ENCODE peak calls at places on chromosome 9, in four cellular contexts. E, A, T and Y are unnamed samples.

GRCh38 chr9:99594056-99594780 is 227.5 kb upstream of the NR4A3 start:
- DNase-seq in A (no peak), T (no peak), E (no peak), Y (no peak)

GRCh38 chr9:16848189-16848588 is 22.3 kb downstream of the BNC2 start:
- DNase-seq in A (no peak), E (no peak), T (no peak), Y (no peak)

GRCh38 chr9:81646337-81646736 is 43.0 kb downstream of the TLE1 start:
- DNase-seq in E (no peak), A (no peak), T (no peak), Y (no peak)

GRCh38 chr9:137745541-137745991 is 126.8 kb downstream of the EHMT1 start:
- DNase-seq in A (no peak), E (peak), T (peak), Y (peak)

GRCh38 chr9:109168170-109168569 is 1.1 kb upstream of the FRRS1L start:
- DNase-seq in A (no peak), E (peak), T (no peak), Y (no peak)

GRCh38 chr9:89367726-89368437 is 49.6 kb downstream of the SECISBP2 start:
- DNase-seq in A (no peak), E (no peak), T (no peak), Y (no peak)

GRCh38 chr9:4371108-4371507 is 71.2 kb upstream of the GLIS3 start:
- DNase-seq in T (no peak), E (no peak), A (no peak), Y (no peak)

GRCh38 chr9:89154218-89154617 is 24.4 kb downstream of the SHC3 start:
- DNase-seq in T (no peak), A (no peak), E (no peak), Y (no peak)

GRCh38 chr9:88742483-88742882 is 207.5 kb downstream of the NXNL2 start:
- DNase-seq in E (no peak), T (no peak), A (no peak), Y (no peak)

GRCh38 chr9:33946779-33947535 is 101.7 kb downstream of the UBAP2 start:
- DNase-seq in T (no peak), E (no peak), A (no peak), Y (no peak)

GRCh38 chr9:21334603-21334968 is 618 bp downstream of the KLHL9 start:
- DNase-seq in T (no peak), E (peak), A (no peak), Y (no peak)

GRCh38 chr9:17580119-17580518 is 1.3 kb downstream of the SH3GL2 start:
- DNase-seq in E (no peak), A (no peak), T (no peak), Y (no peak)

GRCh38 chr9:95004452-95005275 is 278.2 kb downstream of the AOPEP start:
- DNase-seq in E (peak), T (no peak), A (no peak), Y (peak)

GRCh38 chr9:96279927-96280326 is 22.0 kb downstream of the HSD17B3 start:
- DNase-seq in A (no peak), T (no peak), E (no peak), Y (no peak)

GRCh38 chr9:108672475-108673065 is 183.2 kb downstream of the ACTL7B start:
- DNase-seq in A (no peak), E (no peak), T (no peak), Y (no peak)

GRCh38 chr9:94663139-94663538 is 23.8 kb upstream of the FBP1 start:
- DNase-seq in A (no peak), T (no peak), E (no peak), Y (no peak)

GRCh38 chr9:78539904-78540303 is 243.0 kb downstream of the PSAT1 start:
- DNase-seq in E (no peak), T (no peak), A (no peak), Y (no peak)

GRCh38 chr9:35495984-35496383 is 6.1 kb downstream of the RUSC2 start:
- DNase-seq in T (no peak), A (no peak), E (no peak), Y (no peak)
- TF ChIP-seq SP1 in T (no peak), A (no peak), E (no peak), Y (no peak)

DNA sequence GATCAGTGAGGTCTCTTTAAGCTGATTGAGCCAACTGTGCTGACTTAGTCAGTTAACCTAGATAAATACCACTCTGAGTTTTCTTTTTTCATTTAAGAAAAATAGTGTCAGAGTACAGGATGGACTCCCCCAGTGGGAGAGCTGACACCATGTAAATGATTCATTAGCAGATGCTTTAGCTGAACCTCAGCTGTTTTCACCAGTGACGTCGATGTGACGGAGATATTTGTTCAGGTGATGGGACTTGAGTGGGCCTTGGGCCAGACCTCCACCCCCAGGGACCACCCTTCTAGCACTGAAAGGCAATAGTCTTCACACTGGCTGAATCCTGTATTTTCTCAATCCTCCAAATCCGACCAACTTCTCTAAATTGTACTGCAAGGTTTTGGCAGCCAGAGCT is 196.1 kb downstream of the GAS1 start:
- DNase-seq in A (no peak), E (no peak), T (no peak), Y (no peak)
- TF ChIP-seq SRF in A (no peak), E (no peak), T (no peak), Y (no peak)

DNA sequence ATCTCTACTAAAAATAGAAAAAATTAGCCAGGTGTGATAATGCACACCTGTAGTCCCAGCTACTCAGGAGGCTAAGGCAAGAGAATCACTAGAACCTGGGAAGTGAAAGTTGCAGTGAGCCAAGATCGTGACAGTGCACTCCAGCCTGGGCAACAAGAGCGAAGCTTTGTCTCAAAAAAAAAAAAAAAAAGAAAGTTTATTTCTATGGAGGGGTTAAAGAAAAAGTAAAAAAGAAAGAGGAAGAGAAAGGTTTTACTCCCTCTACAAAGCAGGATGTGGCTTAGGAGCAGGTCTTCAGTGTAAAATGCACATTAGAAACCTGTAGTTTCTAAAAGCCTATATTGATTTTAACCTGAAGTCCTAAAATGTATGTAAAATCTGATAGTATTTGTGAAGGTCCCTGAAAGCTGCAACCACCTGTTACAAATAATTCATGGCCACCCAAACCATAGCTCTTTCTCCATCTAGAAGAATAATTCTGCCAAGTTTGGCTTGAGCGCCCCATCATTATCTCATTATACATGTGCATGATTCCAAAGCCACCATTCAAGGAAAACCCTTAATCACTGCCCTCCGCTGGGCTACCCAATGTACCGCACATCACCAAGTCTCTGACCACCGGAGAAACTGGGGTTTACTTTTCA is 3.4 kb downstream of the FNBP1 start:
- DNase-seq in E (no peak), T (peak), A (no peak), Y (no peak)
- TF ChIP-seq HDAC6 in E (no peak), T (no peak), A (no peak), Y (no peak)

GRCh38 chr9:71213633-71214032 is 92.2 kb upstream of the TRPM3 start:
- DNase-seq in A (no peak), E (no peak), T (no peak), Y (no peak)

GRCh38 chr9:71210326-71210725 is 88.9 kb upstream of the TRPM3 start:
- DNase-seq in T (no peak), A (no peak), E (no peak), Y (no peak)

GRCh38 chr9:71209890-71210289 is 88.5 kb upstream of the TRPM3 start:
- DNase-seq in A (no peak), E (no peak), T (no peak), Y (no peak)
- TF ChIP-seq SP1 in A (no peak), E (no peak), T (no peak), Y (no peak)

DNA sequence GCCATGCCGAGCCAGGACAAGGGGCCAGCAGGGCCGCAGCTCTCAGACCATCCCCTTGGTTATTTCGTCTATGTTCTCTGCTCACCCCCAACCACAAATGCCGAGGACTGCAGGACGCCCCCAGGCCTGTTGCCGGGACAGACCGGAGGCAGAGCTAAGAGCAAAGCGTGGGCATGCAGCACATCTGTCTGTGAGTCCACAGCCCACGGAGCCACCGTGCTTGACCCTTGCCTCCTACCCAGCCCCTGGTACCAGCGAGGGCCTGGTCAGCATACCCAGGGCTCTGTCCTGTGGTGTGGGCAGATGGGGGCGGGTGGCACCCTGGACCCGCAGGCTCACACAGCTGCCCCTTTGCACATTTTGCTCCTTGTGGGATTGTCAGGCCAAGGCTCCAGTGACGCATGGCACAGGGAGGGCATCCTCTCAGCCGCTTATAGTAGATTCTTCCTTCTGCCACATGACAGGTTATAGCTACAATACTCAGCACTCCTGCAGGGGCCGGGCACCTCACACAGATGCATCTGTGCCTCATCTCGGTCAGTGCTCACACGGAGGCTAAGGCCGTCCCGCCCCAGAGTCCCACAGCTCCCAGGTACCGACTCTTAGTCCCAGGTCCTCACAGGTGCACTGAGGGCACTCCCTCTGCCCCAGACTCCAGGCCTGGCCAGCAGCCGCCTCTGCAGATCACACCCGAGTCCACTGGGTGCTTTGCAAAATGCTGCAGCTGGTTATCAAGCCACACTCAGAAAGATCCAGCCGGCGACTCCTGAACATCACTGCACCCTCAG is 4.5 kb downstream of the BRD3 start:
- DNase-seq in E (no peak), A (no peak), T (no peak), Y (no peak)
- TF ChIP-seq SRF in E (no peak), A (no peak), T (no peak), Y (no peak)

DNA sequence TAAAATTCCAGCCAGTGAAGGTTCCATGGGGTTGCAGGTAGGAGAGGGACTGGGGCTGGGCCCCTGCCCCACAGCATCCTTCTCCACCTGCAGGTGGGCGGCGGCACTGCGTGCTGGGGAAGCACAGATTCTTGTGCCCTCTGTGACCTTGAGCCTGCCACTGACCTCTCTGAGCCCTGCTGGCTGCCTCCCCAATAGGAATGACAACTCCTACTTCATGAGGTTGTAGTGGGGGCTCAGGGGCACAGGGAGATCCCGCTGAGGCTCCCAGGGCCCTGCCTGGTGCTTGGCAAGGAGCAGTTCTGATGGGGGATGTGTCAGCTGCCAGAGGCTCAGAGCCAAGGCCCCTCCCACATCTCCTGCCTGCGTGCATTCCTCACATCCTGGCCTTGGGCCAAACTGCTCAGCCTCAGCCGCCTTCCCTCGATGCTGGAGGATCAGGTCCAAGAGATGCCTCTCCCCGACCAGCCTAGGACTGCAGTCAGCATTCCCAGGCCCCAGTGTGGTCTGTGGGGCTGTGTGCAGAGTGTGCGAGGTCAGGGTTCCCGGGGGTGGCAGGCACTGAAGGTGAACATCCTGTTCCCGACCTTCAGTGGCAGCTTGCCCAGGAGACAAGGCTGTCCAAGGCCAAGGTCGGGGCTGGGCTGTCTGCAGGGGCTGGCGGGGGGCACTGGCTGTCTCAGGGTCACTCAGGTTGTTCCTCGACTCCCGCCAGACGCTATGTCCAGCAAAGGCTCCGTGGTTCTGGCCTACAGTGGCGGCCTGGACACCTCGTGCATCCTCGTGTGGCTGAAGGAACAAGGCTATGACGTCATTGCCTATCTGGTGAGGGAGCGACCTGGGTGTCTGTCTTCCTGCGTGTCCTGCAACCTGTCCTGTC is 7.0 kb downstream of the ASS1 start:
- DNase-seq in T (no peak), E (peak), A (no peak), Y (peak)
- TF ChIP-seq HDAC6 in T (no peak), E (no peak), A (no peak), Y (no peak)

DNA sequence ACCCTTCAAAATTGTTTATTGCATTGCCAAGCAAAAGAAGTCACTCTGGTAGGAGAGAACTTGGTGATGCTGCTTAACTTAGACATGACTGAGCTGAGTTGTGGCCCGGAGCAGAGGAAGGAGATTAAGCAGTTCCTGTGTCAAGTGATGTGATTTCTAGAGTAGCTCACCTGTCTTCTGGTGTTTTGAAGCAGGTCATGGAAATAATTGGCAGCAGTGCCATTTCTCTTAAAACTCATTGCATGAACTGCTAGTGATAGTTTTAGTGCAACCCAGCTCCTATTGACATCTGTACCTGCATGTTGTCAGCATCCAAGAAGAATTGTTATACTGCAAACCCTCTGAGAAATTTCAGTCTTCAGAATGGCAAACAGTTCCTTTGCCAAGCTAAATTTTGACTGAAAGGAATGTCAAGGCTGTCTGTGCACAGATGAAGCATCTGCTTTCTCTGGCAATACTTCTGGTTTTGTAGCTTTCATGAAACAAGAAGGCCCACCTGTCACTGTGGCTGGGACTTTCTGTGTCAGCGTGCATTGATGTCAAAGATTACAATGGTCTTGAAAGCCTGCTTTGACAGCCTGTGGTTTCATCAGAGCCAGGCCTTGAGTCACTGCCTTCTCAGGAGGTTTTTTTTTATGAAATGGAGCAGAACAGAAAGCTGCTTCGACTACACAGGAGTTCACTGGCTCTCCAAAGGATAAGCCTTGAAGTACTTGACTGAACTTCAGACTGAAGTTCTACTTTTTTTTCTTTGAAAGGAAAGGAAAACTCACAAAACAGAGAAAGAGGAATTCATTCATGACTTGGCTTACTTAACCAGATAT is 90.6 kb downstream of the RALGPS1 start:
- DNase-seq in E (no peak), T (peak), A (no peak), Y (no peak)
- TF ChIP-seq SP1 in E (no peak), T (peak), A (no peak), Y (no peak)

DNA sequence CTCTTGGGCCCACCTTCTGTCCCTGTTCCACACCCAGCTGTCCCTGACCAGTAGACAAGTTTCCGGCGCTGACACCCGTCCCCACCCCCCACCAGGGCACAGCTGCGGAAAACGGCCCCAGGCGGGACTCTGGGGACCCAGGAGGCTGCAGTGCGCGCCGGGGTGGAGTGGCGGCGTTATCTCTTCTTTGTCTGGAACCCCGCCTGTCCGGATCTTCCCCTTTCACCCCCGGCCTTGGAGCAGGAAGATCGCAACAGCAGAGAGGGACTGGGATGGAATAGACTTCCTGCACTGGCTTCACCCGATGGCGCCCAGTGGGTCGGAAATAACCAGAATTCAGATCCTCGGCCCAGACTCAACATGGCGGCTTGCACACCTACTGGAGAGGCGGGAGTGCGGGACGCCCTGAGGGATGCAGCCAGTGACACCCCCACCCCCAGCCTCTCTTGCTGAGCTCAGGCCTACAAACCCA is 4.7 kb downstream of the PAX5 start:
- DNase-seq in E (no peak), T (no peak), A (no peak), Y (peak)
- TF ChIP-seq SRF in E (no peak), T (no peak), A (no peak), Y (no peak)

DNA sequence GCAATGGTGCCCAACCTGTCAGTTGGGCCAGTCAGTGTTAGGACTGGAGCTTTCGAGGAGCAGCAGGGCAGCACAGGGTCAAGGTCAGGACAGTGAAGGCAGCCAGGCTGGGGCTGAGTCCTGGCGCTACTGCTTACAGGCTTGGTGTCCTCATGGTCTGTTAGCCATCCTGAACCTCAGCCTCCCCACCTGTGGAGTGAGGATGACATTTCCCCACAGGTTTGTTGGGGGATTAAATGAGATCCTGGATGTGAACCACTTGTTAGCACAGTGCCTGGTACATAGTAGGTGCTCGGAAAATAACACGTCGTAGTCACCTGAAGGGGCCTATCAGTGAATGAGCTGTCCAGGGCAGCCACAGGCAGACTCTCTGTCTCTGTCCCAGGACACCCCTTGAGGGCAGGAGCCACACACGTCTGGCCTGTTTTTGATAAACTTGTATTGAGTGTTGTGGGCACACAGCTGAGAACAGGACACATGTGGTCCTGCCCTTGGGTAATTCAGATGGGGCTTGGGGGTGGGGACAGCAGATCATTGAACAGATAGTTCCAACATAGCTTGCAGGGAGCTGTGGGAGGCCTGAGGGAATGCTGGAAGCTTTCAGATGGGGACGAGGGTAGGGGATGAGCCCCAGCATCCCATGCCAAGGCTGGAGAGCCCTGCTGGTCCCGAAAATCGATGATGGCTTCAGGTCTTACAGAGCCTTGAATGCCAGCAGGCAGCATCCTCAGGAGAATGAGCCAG is 69.3 kb downstream of the AMBP start:
- DNase-seq in E (no peak), A (no peak), T (no peak), Y (no peak)
- TF ChIP-seq HDAC6 in E (no peak), A (no peak), T (no peak), Y (no peak)

GRCh38 chr9:112782218-112782617 is 31.7 kb downstream of the SNX30 start:
- DNase-seq in T (no peak), A (no peak), E (no peak), Y (no peak)

GRCh38 chr9:112777914-112778313 is 27.4 kb downstream of the SNX30 start:
- DNase-seq in T (no peak), A (no peak), E (no peak), Y (no peak)

GRCh38 chr9:112784020-112784788 is 33.6 kb downstream of the SNX30 start:
- DNase-seq in E (no peak), T (no peak), A (no peak), Y (no peak)

GRCh38 chr9:112783551-112783954 is 33.0 kb downstream of the SNX30 start:
- DNase-seq in T (no peak), E (no peak), A (no peak), Y (no peak)

DNA sequence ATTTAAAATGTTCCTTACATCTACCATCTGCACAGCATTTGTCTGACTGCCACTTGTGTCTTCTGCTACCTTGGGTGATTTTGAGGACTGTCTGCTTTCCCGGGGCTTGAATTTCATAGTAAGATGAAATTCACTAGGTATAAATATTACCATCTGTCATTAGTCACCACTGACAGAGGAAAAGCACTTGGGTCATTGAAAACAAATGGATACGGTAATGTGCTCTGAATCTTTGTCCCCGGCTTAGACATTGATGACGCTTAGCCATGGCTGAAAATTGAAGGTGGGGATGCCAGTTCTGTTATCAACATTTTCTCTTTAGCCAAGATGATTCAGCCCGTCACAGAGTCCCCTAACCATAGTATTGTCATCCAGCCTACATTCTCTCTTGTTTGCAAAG is 30.1 kb downstream of the SNX30 start:
- DNase-seq in E (no peak), A (no peak), T (no peak), Y (no peak)
- TF ChIP-seq SP1 in E (no peak), A (no peak), T (no peak), Y (no peak)